ENCODE peak calls at places on chromosomes 2 and 18, in eight cellular contexts. U is NCI-H774; A is COR-L47; M is tibial nerve; C is G401; P is smooth muscle cell of the brain vasculature; K is naive thymus-derived CD4-positive, alpha-beta T cell; I is stimulated activated CD8-positive, alpha-beta memory T cell treated with anti-CD3 and anti-CD28 coated beads, Interleukin-7, amount 100 ng/mL, for 48 hours. V is an unnamed sample.

GRCh38 chr2:83844490-83844889 is 614.6 kb downstream of the SUCLG1 start:
- DNase-seq in U (no peak), A (no peak), M (no peak), C (no peak), P (no peak), K (no peak), I (no peak), V (no peak)

GRCh38 chr2:229429529-229430067 is 158.5 kb upstream of the PID1 start:
- DNase-seq in U (no peak), A (no peak), M (no peak), C (no peak), P (no peak), K (no peak), I (no peak), V (no peak)

GRCh38 chr18:30455741-30456140 is 586.8 kb downstream of the DSC3 start:
- DNase-seq in U (no peak), A (no peak), M (no peak), C (no peak), P (no peak), K (no peak), I (no peak), V (peak; percentile 11)

GRCh38 chr2:190996338-190996946 is 17.5 kb downstream of the STAT1 start:
- DNase-seq in U (no peak), A (peak; percentile 3), M (no peak), C (peak; percentile 11), P (no peak), K (peak; percentile 30), I (no peak), V (no peak)

GRCh38 chr18:22999212-22999611 is 66.1 kb downstream of the RBBP8 start:
- DNase-seq in U (no peak), A (no peak), M (no peak), C (no peak), P (no peak), K (no peak), I (no peak), V (no peak)

GRCh38 chr2:24893934-24894333 is 26.1 kb downstream of the ADCY3 start:
- DNase-seq in U (no peak), A (no peak), M (no peak), C (no peak), P (no peak), K (no peak), I (no peak), V (no peak)

GRCh38 chr2:177467646-177468045 is 75.1 kb downstream of the AGPS start:
- DNase-seq in U (no peak), A (no peak), M (no peak), C (no peak), P (no peak), K (no peak), I (no peak), V (no peak)

GRCh38 chr2:96167407-96168013 is 22.3 kb upstream of the DUSP2 start:
- DNase-seq in U (peak; percentile 13), A (peak; percentile 17), M (no peak), C (no peak), P (no peak), K (no peak), I (no peak), V (no peak)

GRCh38 chr2:233201271-233202013 is 50.0 kb upstream of the ATG16L1 start:
- DNase-seq in U (no peak), A (no peak), M (no peak), C (no peak), P (no peak), K (no peak), I (no peak), V (no peak)

GRCh38 chr2:69518836-69519235 is 81.6 kb upstream of the NFU1 start:
- DNase-seq in U (no peak), A (no peak), M (no peak), C (no peak), P (no peak), K (no peak), I (no peak), V (no peak)

GRCh38 chr18:76615065-76615733 is 120.2 kb upstream of the ZNF516 start:
- DNase-seq in U (no peak), A (no peak), M (no peak), C (no peak), P (no peak), K (no peak), I (no peak), V (no peak)

GRCh38 chr2:216879727-216880508 is 20.1 kb upstream of the TNP1 start:
- DNase-seq in U (no peak), A (no peak), M (no peak), C (no peak), P (no peak), K (no peak), I (no peak), V (no peak)

GRCh38 chr2:112583497-112584133 is 794 bp upstream of the CHCHD5 start:
- DNase-seq in U (no peak), A (no peak), M (peak; percentile 7), C (peak; percentile 28), P (no peak), K (peak; percentile 20), I (no peak), V (peak; percentile 35)